ENCODE peak calls at places on chromosome 9, in ten cellular contexts. G is transverse colon; E is cardiac muscle cell; R is upper lobe of right lung; A is CD8-positive, alpha-beta memory T cell; O is left ventricle myocardium inferior; Z is astrocyte; H is heart right ventricle; P is mammary epithelial cell; Q is A549. W is an unnamed sample. For H3K4me1, the result is how much of the 10 kb centered on the place peaks cover.

GRCh38 chr9:4366649-4367330 is 66.9 kb upstream of the GLIS3 start:
- DNase-seq in G (peak), E (peak), R (no peak), A (peak), O (no peak), Z (peak), H (no peak), P (peak), Q (peak), W (peak)

GRCh38 chr9:122302541-122302940 is 37.9 kb downstream of the MRRF start:
- DNase-seq in G (no peak), E (no peak), R (no peak), A (no peak), O (no peak), Z (no peak), H (no peak), P (no peak), Q (no peak), W (no peak)

GRCh38 chr9:123816817-123817472 is 113.0 kb downstream of the DENND1A start:
- DNase-seq in G (no peak), E (no peak), R (no peak), A (no peak), O (no peak), Z (no peak), H (no peak), P (no peak), Q (no peak), W (no peak)

GRCh38 chr9:35000535-35001284 is 11.2 kb downstream of the DNAJB5 start:
- DNase-seq in G (no peak), E (no peak), R (no peak), A (no peak), O (no peak), Z (peak), H (no peak), P (peak), Q (no peak), W (peak)

GRCh38 chr9:71446499-71447411 is 321.6 kb downstream of the CEMIP2 start:
- DNase-seq in G (peak), E (peak), R (peak), A (no peak), O (no peak), Z (peak), H (peak), P (peak), Q (peak), W (peak)

GRCh38 chr9:27193886-27194285 is 84.9 kb downstream of the TEK start:
- DNase-seq in G (no peak), E (no peak), R (no peak), A (no peak), O (no peak), Z (no peak), H (no peak), P (no peak), Q (no peak), W (peak)

GRCh38 chr9:72132052-72132451 is 17.2 kb upstream of the GDA start:
- DNase-seq in G (no peak), E (no peak), R (no peak), A (no peak), O (no peak), Z (no peak), H (no peak), P (peak), Q (no peak), W (no peak)

GRCh38 chr9:93247892-93248291 is 64.0 kb downstream of the WNK2 start:
- DNase-seq in G (no peak), E (no peak), R (no peak), A (no peak), O (no peak), Z (no peak), H (no peak), P (no peak), Q (no peak), W (no peak)

GRCh38 chr9:14312721-14313377 is 1.1 kb downstream of the NFIB start:
- DNase-seq in G (peak), E (no peak), R (peak), A (no peak), O (peak), Z (no peak), H (peak), P (peak), Q (no peak), W (peak)

GRCh38 chr9:134682651-134683364 is 41.2 kb downstream of the COL5A1 start:
- DNase-seq in G (no peak), E (no peak), R (peak), A (no peak), O (no peak), Z (no peak), H (no peak), P (no peak), Q (no peak), W (no peak)

GRCh38 chr9:124599121-124599795 is 92.1 kb upstream of the NR5A1 start:
- DNase-seq in G (no peak), E (no peak), R (no peak), A (no peak), O (no peak), Z (no peak), H (no peak), P (no peak), Q (no peak), W (no peak)

DNA sequence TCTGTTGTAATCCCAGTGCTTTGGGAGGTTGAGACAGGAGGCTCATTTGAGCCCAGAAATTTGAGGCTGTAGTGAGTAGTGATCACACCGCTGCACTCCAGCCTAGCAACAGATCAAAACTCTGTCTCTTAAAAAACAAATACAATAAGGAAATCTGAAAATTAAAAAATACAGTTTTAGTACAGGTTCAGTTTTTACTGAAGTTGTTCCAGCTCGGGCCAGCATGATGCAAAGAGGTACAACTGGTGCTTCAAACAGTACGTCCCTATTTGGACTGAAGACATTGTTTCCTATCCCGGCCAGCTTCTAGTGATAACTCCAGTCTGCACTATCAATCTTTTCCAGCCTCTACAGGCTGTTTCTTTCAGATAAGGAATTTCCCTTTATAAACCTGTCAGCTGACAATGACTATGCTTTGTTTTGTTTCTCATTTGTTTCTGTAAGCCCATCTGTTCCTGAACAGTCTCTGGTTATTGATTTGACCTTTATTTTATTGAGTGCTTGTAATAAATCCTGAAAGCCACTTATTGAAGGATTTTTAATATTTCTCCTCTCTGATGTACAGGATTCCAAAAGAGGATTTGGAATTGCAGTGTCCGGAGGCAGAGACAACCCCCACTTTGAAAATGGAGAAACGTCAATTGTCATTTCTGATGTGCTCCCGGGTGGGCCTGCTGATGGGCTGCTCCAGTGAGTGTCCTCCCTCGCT is 41.9 kb downstream of the TJP2 start:
- DNase-seq in G (no peak), E (peak), R (no peak), A (no peak), O (no peak), Z (peak), H (no peak), P (no peak), Q (no peak), W (no peak)
- H3K4me1 ChIP-seq in G (under half), E (half or more), R (under half), A (under half), O (half or more), Z (under half), H (under half), P (under half), Q (under half), W (under half)

DNA sequence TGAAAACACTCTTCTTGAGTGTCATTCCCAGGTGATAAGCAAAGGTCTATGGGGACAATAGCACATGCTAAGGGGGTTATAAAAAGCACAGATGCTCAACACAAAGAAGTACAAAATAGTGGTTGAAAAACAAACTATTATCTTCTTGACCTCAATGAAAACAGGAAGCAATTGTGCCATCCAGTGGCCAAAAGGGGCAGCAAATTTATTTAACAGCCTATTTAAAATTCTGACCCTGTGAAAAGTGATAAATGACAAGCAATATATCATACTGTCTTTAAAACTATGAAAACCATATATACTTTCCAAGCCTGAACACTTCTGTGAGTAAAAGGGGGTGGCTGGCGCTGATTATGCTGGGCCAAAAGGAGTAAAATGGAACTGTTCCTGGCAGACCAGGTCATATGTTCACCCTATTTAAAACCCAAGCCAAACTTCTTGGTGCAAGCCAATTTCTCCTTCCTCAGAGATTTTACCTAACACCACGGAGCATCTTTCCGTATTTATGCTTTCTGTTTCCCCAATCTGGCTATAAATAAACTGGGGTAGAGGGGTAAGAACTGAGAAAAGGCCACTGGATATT is 29.7 kb downstream of the TEX10 start:
- DNase-seq in G (no peak), E (peak), R (no peak), A (no peak), O (no peak), Z (peak), H (no peak), P (peak), Q (peak), W (peak)
- H3K4me3 ChIP-seq in G (no peak), E (no peak), R (no peak), A (no peak), O (no peak), Z (no peak), H (no peak), P (no peak), Q (no peak), W (no peak)

DNA sequence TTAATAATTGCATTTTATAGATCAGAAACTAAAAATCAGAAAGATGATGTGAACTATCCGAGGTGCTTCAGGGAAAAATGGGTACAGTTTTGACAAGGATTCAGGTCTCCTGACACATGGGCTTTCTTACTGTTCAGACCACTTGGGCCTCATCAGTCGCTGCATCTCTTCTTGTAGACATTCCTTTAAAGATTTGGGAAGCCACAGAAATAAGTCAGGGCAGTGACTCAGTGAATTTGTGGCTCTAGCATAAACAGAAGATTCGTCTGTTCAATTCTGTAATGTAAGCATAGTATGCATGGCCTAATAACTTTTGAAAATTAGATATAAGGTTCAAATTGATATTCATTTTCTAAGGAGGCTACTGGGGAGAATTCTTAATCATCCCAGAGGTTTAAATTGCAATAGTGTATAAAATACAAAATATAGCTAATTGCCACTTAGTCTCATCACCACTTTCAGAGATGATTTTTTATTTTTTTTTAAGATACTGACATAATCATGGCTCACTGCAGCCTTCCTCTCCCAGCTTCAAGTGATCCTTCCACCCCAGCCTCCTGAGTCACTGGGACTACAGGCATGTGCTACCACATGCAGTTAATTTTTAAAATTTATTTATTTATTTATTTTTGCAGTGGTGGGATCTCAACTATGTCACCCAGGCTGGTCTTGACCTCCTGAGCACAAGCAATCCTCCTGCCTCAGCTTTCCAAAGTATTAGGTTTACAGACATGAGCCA is 48.9 kb downstream of the RASEF start:
- DNase-seq in G (no peak), E (peak), R (no peak), A (no peak), O (no peak), Z (peak), H (no peak), P (peak), Q (no peak), W (peak)
- H3K4me1 ChIP-seq in G (under half), E (under half), R (under half), A (under half), O (under half), Z (under half), H (under half), P (under half), Q (under half), W (under half)

GRCh38 chr9:136093331-136093986 is 1.6 kb downstream of the NACC2 start:
- DNase-seq in G (no peak), E (no peak), R (no peak), A (no peak), O (no peak), Z (no peak), H (peak), P (no peak), Q (peak), W (peak)
- H3K4me3 ChIP-seq in G (peak), E (peak), R (peak), A (peak), O (peak), Z (peak), H (peak), P (peak), Q (peak), W (peak)

GRCh38 chr9:121289554-121290370 is 21.8 kb downstream of the GSN start:
- DNase-seq in G (no peak), E (peak), R (peak), A (no peak), O (no peak), Z (no peak), H (no peak), P (no peak), Q (no peak), W (no peak)
- H3K4me1 ChIP-seq in G (half or more), E (under half), R (half or more), A (under half), O (half or more), Z (under half), H (half or more), P (under half), Q (under half), W (under half)

DNA sequence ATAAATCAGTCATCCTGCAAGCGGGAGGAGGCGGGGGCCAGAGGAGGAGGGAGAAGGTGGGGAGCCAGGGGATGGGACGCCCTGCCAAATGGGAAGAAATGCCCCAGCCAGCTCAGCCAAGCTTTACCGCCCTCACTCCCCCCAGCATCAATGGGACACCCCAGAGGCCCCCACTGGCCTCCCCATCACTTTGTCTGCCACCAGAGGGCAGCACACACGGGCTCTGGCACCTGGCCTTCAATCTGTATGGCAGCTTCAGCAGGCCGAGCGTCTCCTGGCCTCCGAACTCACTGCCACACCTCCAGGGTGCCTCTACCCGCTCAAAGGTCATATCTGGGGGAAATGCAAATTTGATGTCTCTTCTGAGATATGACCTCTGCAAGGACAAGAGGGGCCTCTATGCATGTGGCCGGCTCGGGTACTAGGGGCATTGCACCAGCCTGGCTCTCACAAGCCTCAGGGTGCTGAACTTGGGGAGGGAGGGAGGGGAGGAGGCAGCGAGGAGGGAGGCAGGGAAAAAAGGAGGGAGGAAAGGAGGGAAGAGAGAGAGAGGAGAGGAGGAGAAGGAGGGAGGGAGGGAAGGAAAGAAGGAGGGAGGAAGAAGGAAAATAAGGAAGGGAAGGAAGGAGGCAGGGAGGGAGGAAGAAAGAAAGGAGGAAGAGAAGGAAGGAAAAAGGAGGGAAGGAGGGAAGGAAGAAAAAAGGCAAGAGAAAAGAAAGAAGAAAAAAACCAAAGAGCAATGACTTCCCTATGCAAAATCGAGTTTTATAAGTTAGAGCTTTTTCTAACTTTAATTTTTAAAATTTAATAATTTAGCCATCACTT is 656 bp upstream of the GFI1B start:
- DNase-seq in G (peak), E (peak), R (peak), A (peak), O (peak), Z (no peak), H (peak), P (peak), Q (peak), W (peak)
- H3K4me3 ChIP-seq in G (no peak), E (no peak), R (no peak), A (no peak), O (no peak), Z (no peak), H (no peak), P (no peak), Q (no peak), W (no peak)

GRCh38 chr9:21552244-21552825 is 70.2 kb upstream of the IFNE start:
- DNase-seq in G (no peak), E (peak), R (no peak), A (no peak), O (no peak), Z (no peak), H (no peak), P (no peak), Q (no peak), W (no peak)
- H3K4me1 ChIP-seq in G (under half), E (under half), R (under half), A (under half), O (under half), Z (half or more), H (under half), P (half or more), Q (half or more), W (under half)

GRCh38 chr9:136095028-136095494 is at the start of gene NACC2:
- DNase-seq in G (peak), E (peak), R (peak), A (no peak), O (peak), Z (peak), H (peak), P (peak), Q (no peak), W (peak)
- H3K4me3 ChIP-seq in G (peak), E (peak), R (peak), A (peak), O (peak), Z (peak), H (peak), P (peak), Q (peak), W (peak)

DNA sequence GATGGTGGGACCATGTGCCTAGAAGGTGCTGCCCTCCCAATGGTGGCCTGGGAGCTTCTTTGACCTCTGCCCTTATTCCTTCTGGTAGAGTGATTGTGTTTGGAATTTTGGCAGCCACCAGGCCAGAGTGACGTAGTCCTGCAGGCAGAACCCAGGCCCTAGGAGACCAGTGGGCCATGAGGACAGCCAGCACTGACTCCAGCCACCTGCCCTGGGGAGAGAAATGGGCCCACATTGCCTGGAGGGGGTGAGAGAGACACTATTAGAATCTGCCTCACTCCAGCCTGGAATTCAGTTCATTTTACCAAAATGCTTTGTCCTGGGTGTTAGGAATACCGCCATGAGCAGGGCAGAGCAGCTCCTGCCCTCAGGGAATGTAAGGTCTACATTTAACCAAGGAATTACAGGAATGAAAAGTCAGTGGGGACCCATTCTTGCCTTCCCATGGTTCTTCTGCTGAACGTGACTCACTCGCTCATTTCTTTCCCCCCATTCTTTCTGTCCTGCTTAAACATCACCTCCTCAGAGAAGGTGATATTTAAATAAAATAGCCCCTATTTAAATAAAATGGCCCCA is 5.5 kb upstream of the COL27A1 start:
- DNase-seq in G (no peak), E (no peak), R (no peak), A (no peak), O (no peak), Z (no peak), H (peak), P (no peak), Q (no peak), W (no peak)
- H3K4me1 ChIP-seq in G (under half), E (under half), R (under half), A (under half), O (under half), Z (under half), H (under half), P (under half), Q (under half), W (under half)

DNA sequence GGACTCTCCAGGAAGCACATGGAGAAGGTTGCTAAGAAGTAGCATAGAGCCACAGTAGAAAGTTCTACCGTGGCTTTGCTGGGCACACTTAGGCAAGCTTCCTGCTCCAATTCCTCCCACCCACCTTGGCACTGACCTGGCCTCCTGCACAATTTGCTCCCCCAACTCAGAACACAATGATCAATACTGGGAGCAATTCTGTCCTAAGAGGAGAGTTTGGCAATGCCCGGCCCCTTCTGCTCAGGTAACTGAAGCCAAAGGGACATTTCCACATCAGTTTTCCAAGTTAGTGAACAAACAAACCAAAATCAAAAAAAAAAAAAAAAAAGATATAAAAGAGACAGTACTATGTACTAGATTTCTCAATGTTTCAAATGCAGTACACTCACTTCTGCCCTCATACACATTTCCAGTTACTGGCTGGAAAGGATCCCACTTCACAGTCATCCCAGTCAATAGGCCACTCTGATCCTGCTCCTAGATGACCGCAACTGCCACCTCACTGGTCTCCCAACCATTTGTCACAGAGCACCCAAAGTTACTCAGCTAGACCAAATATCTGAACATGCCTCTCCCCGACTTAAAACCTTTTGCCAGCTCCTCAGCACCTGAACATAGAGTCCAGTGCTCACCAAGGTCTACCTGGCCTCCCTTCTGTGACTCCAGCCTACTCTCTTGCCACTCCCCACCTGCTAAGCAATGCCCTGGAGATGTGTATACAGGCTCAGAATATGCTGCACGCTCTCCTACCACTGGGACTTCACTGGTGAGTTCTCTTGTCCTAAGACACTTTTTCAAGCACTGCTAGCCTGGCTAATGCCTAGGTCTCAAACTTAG is 21.3 kb downstream of the ABCA1 start:
- DNase-seq in G (no peak), E (peak), R (no peak), A (no peak), O (no peak), Z (peak), H (no peak), P (peak), Q (no peak), W (peak)
- H3K4me3 ChIP-seq in G (no peak), E (no peak), R (no peak), A (no peak), O (no peak), Z (peak), H (no peak), P (no peak), Q (no peak), W (peak)

W was measured in mesenchymal stem cell.